ENCODE peak calls at places on chromosomes 12 and 14, in ten cellular contexts. H is uterus, I is IMR-90, R is endodermal cell, E is ovary, Q is aorta, L is keratinocyte, S is psoas muscle, A is fibroblast of lung, Z is body of pancreas. N is an unnamed sample. For H3K4me1, the result is how much of the 10 kb centered on the place peaks cover.

GRCh38 chr12:103423061-103423473 is 72.7 kb downstream of the C12orf42 start:
- DNase-seq in H (no peak), I (no peak), R (peak), E (no peak), Q (no peak), L (no peak), S (no peak), A (no peak), Z (no peak), N (no peak)

GRCh38 chr14:56862843-56863242 is 52.6 kb upstream of the OTX2 start:
- DNase-seq in H (no peak), I (no peak), R (no peak), E (no peak), Q (no peak), L (no peak), S (no peak), A (no peak), Z (no peak), N (no peak)

GRCh38 chr12:48765753-48766162 is 23.1 kb downstream of the ADCY6 start:
- DNase-seq in H (peak), I (peak), R (no peak), E (peak), Q (no peak), L (no peak), S (no peak), A (peak), Z (no peak), N (no peak)

GRCh38 chr12:52561880-52562449 is 9.0 kb upstream of the KRT71 start:
- DNase-seq in H (no peak), I (no peak), R (peak), E (no peak), Q (no peak), L (no peak), S (no peak), A (no peak), Z (no peak), N (no peak)

GRCh38 chr12:50222275-50222783 is 55.2 kb upstream of the CERS5 start:
- DNase-seq in H (peak), I (peak), R (peak), E (peak), Q (peak), L (no peak), S (no peak), A (peak), Z (peak), N (peak)

GRCh38 chr14:65351493-65352224 is 60.9 kb upstream of the FUT8 start:
- DNase-seq in H (no peak), I (no peak), R (no peak), E (no peak), Q (no peak), L (no peak), S (no peak), A (no peak), Z (no peak), N (no peak)

GRCh38 chr12:116592731-116593130 is 33.5 kb downstream of the MAP1LC3B2 start:
- DNase-seq in H (no peak), I (no peak), R (no peak), E (no peak), Q (no peak), L (no peak), S (no peak), A (peak), Z (no peak), N (no peak)

GRCh38 chr12:46369474-46370379 is 2.8 kb downstream of the SLC38A2 start:
- DNase-seq in H (no peak), I (no peak), R (no peak), E (no peak), Q (no peak), L (peak), S (no peak), A (no peak), Z (no peak), N (no peak)

GRCh38 chr14:89165189-89165809 is 251.7 kb downstream of the FOXN3 start:
- DNase-seq in H (no peak), I (no peak), R (no peak), E (no peak), Q (no peak), L (no peak), S (no peak), A (no peak), Z (no peak), N (no peak)

GRCh38 chr12:70083677-70084020 is 159.6 kb upstream of the CNOT2 start:
- DNase-seq in H (no peak), I (no peak), R (no peak), E (no peak), Q (no peak), L (no peak), S (no peak), A (no peak), Z (no peak), N (no peak)

GRCh38 chr12:47686645-47687240 is 19.1 kb downstream of the RPAP3 start:
- DNase-seq in H (no peak), I (peak), R (no peak), E (no peak), Q (no peak), L (no peak), S (no peak), A (peak), Z (no peak), N (no peak)

GRCh38 chr14:88818018-88818417 is 6.4 kb upstream of the TTC8 start:
- DNase-seq in H (no peak), I (no peak), R (no peak), E (no peak), Q (no peak), L (no peak), S (no peak), A (no peak), Z (no peak), N (no peak)

GRCh38 chr14:103257211-103257962 is 76.7 kb upstream of the EIF5 start:
- DNase-seq in H (no peak), I (peak), R (no peak), E (no peak), Q (no peak), L (peak), S (no peak), A (peak), Z (no peak), N (no peak)

GRCh38 chr12:6340745-6341438 is 984 bp downstream of the TNFRSF1A start:
- DNase-seq in H (no peak), I (no peak), R (peak), E (no peak), Q (peak), L (no peak), S (peak), A (no peak), Z (no peak), N (peak)
- H3K4me1 ChIP-seq in H (under half), I (under half), R (under half), E (under half), Q (under half), L (half or more), S (under half), A (under half), Z (half or more), N (under half)

GRCh38 chr12:57629897-57630471 is 3.0 kb downstream of the B4GALNT1 start:
- DNase-seq in H (no peak), I (no peak), R (peak), E (no peak), Q (no peak), L (no peak), S (peak), A (no peak), Z (no peak), N (no peak)

GRCh38 chr12:57631566-57632368 is 1.2 kb downstream of the B4GALNT1 start:
- DNase-seq in H (no peak), I (no peak), R (no peak), E (no peak), Q (no peak), L (no peak), S (peak), A (no peak), Z (no peak), N (no peak)

GRCh38 chr12:57632898-57633825 is at the start of gene B4GALNT1:
- DNase-seq in H (peak), I (peak), R (peak), E (peak), Q (no peak), L (no peak), S (peak), A (peak), Z (peak), N (peak)

GRCh38 chr12:57630891-57631433 is 2.0 kb downstream of the B4GALNT1 start:
- DNase-seq in H (no peak), I (no peak), R (peak), E (no peak), Q (no peak), L (no peak), S (no peak), A (no peak), Z (no peak), N (no peak)

DNA sequence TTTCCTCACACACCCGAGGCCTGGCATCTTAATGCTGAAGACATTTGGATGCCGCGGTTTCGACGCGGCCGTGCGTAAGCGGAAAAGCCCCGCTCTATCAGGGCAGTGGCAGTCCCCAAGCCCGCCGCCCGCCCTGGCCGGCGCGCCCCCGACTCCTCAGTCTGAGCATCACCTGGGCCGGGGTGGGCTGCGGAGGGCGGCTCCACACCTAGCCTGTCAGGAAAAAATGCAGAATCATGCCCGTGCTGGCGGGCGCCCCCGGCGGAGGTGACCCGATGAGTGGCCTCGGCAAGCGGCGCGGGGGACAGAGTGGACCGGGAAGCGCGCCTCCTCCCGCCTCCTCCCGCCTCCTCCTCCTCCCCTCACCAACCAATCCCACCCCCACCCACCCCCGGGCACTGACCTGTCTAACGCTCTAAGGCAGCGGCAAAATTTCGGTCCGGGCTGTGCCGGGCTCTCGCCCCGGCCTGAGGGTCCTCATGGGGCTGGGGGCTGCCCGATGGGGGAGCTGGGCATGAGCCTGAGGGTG is 568 bp downstream of the B4GALNT1 start:
- DNase-seq in H (no peak), I (no peak), R (peak), E (no peak), Q (peak), L (no peak), S (peak), A (no peak), Z (no peak), N (no peak)
- H3K27ac ChIP-seq in H (no peak), I (no peak), R (no peak), E (no peak), Q (no peak), L (no peak), S (peak), A (no peak), Z (no peak), N (no peak)

DNA sequence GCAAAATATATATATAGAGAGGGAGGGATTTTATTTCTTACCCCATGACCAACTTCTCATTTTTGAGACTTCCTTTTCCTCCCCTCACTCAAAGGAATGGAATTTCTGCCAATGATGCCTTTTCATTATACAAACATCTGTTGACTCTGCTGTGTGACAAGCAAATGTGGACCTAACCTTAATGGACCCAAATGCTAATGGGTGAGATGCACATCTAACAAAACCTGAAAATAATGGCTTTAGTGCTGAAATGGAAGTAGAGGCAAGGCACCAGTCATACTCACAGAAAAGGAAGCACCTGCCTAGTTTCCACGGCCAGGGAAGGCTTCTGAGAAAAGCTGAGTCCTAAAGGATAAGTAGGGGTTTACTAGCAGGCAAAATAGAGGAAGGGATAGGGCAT is 3.5 kb upstream of the GNG2 start:
- DNase-seq in H (no peak), I (no peak), R (no peak), E (no peak), Q (no peak), L (no peak), S (no peak), A (no peak), Z (no peak), N (no peak)
- H3K4me1 ChIP-seq in H (under half), I (under half), R (under half), E (under half), Q (under half), L (under half), S (under half), A (under half), Z (under half), N (under half)

GRCh38 chr12:793037-793436 is 40.7 kb downstream of the WNK1 start:
- DNase-seq in H (no peak), I (peak), R (no peak), E (no peak), Q (no peak), L (no peak), S (no peak), A (no peak), Z (no peak), N (no peak)
- H3K27ac ChIP-seq in H (no peak), I (no peak), R (no peak), E (no peak), Q (no peak), L (no peak), S (no peak), A (no peak), Z (no peak), N (no peak)

GRCh38 chr14:68343534-68344093 is 449.3 kb downstream of the ZFP36L1 start:
- DNase-seq in H (no peak), I (no peak), R (no peak), E (no peak), Q (no peak), L (no peak), S (no peak), A (no peak), Z (no peak), N (no peak)

GRCh38 chr14:68342216-68342615 is 450.7 kb downstream of the ZFP36L1 start:
- DNase-seq in H (no peak), I (no peak), R (no peak), E (no peak), Q (no peak), L (no peak), S (no peak), A (no peak), Z (no peak), N (no peak)

GRCh38 chr14:68341765-68342212 is 451.1 kb downstream of the ZFP36L1 start:
- DNase-seq in H (no peak), I (no peak), R (no peak), E (no peak), Q (no peak), L (no peak), S (no peak), A (no peak), Z (no peak), N (no peak)

GRCh38 chr14:68337279-68337678 is 455.6 kb downstream of the ZFP36L1 start:
- DNase-seq in H (no peak), I (no peak), R (no peak), E (no peak), Q (no peak), L (no peak), S (no peak), A (no peak), Z (no peak), N (no peak)

DNA sequence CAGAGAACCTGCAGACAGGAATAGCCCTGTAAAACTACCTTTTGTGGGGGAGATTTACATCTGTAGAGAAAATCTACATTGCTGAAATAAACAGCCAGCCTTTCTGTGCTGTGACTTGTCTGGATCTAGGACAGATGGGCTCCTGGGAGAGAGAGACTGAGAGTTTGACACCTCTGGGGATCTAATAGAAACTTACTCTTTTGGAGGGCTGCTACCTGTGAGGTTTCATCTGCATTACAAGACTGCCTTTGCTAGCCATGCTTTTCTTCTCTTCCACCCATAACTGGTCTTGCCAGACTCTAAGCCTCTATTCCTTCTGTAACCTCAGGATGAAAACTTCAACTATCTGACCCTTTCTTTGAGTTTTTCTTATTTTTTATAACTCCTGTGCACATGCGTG is 452.6 kb downstream of the ZFP36L1 start:
- DNase-seq in H (no peak), I (no peak), R (peak), E (no peak), Q (no peak), L (no peak), S (no peak), A (no peak), Z (no peak), N (no peak)
- H3K4me1 ChIP-seq in H (under half), I (under half), R (under half), E (under half), Q (under half), L (under half), S (under half), A (under half), Z (under half), N (under half)

GRCh38 chr12:131511803-131512564 is 198.9 kb upstream of the SFSWAP start:
- DNase-seq in H (no peak), I (no peak), R (peak), E (no peak), Q (no peak), L (no peak), S (no peak), A (no peak), Z (no peak), N (no peak)
- H3K27ac ChIP-seq in H (no peak), I (no peak), R (no peak), E (no peak), Q (no peak), L (no peak), S (no peak), A (no peak), Z (no peak), N (no peak)

GRCh38 chr14:68922201-68922613 is 56.9 kb downstream of the ACTN1 start:
- DNase-seq in H (no peak), I (no peak), R (no peak), E (no peak), Q (no peak), L (no peak), S (peak), A (peak), Z (no peak), N (no peak)
- H3K4me1 ChIP-seq in H (under half), I (under half), R (under half), E (under half), Q (under half), L (under half), S (under half), A (under half), Z (under half), N (under half)

GRCh38 chr12:109258607-109259544 is 50.2 kb downstream of the FOXN4 start:
- DNase-seq in H (no peak), I (no peak), R (no peak), E (no peak), Q (no peak), L (no peak), S (peak), A (no peak), Z (no peak), N (no peak)
- H3K27ac ChIP-seq in H (no peak), I (no peak), R (no peak), E (no peak), Q (no peak), L (no peak), S (peak), A (no peak), Z (no peak), N (no peak)